ENCODE peak calls at places on chromosomes 1 and 21, in four cellular contexts. P, A, S and Z are unnamed samples.

GRCh38 chr1:207893737-207894582 is 17.0 kb downstream of the CD34 start:
- DNase-seq in P (no peak), A (no peak), S (no peak), Z (no peak)

GRCh38 chr1:228280961-228281591 is 73.2 kb downstream of the OBSCN start:
- DNase-seq in P (no peak), A (no peak), S (no peak), Z (no peak)

GRCh38 chr1:237300642-237301041 is 258.7 kb downstream of the RYR2 start:
- DNase-seq in P (no peak), A (no peak), S (no peak), Z (no peak)

GRCh38 chr1:28136636-28137613 is 39.6 kb downstream of the PTAFR start:
- DNase-seq in P (no peak), A (no peak), S (peak; percentile 62), Z (peak; percentile 57)

GRCh38 chr1:46030074-46030870 is 102.2 kb downstream of the PIK3R3 start:
- DNase-seq in P (peak; percentile 32), A (no peak), S (no peak), Z (no peak)

GRCh38 chr1:17004466-17005364 is 7.0 kb downstream of the ATP13A2 start:
- DNase-seq in P (peak; percentile 83), A (no peak), S (no peak), Z (no peak)

GRCh38 chr1:111404588-111404987 is 22.9 kb downstream of the OVGP1 start:
- DNase-seq in P (no peak), A (no peak), S (no peak), Z (no peak)

GRCh38 chr1:85282424-85282823 is 6.0 kb upstream of the BCL10 start:
- DNase-seq in P (peak; percentile 83), A (peak; percentile 41), S (no peak), Z (no peak)

GRCh38 chr1:9596419-9597123 is 7.9 kb downstream of the TMEM201 start:
- DNase-seq in P (peak; percentile 51), A (no peak), S (no peak), Z (no peak)

GRCh38 chr1:34582356-34582755 is 172.5 kb upstream of the GJB5 start:
- DNase-seq in P (no peak), A (no peak), S (no peak), Z (no peak)

GRCh38 chr1:24409535-24409934 is 4.0 kb downstream of the STPG1 start:
- DNase-seq in P (no peak), A (no peak), S (peak; percentile 97), Z (peak; percentile 96)

GRCh38 chr1:149845416-149845815 is 54.0 kb upstream of the BOLA1 start:
- DNase-seq in P (peak; percentile 51), A (no peak), S (no peak), Z (no peak)

GRCh38 chr1:38114231-38114630 is 67.6 kb upstream of the POU3F1 start:
- DNase-seq in P (peak; percentile 45), A (no peak), S (peak; percentile 60), Z (peak; percentile 66)

GRCh38 chr21:43978060-43978459 is 34.0 kb upstream of the TRAPPC10 start:
- DNase-seq in P (peak; percentile 35), A (no peak), S (no peak), Z (no peak)

GRCh38 chr1:246836169-246836568 is 95.6 kb downstream of the AHCTF1 start:
- DNase-seq in P (no peak), A (no peak), S (peak; percentile 21), Z (peak; percentile 14)

GRCh38 chr21:39149008-39149407 is 34.2 kb downstream of the PSMG1 start:
- DNase-seq in P (no peak), A (no peak), S (no peak), Z (no peak)

GRCh38 chr1:2821373-2821955 is 20.0 kb upstream of the TTC34 start:
- DNase-seq in P (no peak), A (no peak), S (no peak), Z (no peak)

GRCh38 chr21:25862596-25862995 is 127.8 kb downstream of the GABPA start:
- DNase-seq in P (peak; percentile 37), A (peak; percentile 18), S (peak; percentile 45), Z (peak; percentile 66)

GRCh38 chr1:233627376-233627775 is 13.5 kb downstream of the KCNK1 start:
- DNase-seq in P (no peak), A (no peak), S (peak; percentile 64), Z (peak; percentile 77)

GRCh38 chr1:57752847-57753246 is 329.0 kb upstream of the DAB1 start:
- DNase-seq in P (no peak), A (no peak), S (no peak), Z (no peak)

GRCh38 chr1:52551476-52552235 is 1.2 kb downstream of the TUT4 start:
- DNase-seq in P (no peak), A (no peak), S (peak; percentile 56), Z (peak; percentile 66)

GRCh38 chr21:39671986-39672385 is 59.2 kb downstream of the B3GALT5 start:
- DNase-seq in P (no peak), A (no peak), S (no peak), Z (no peak)

GRCh38 chr1:213060836-213061235 is 9.8 kb downstream of the RPS6KC1 start:
- DNase-seq in P (no peak), A (no peak), S (no peak), Z (no peak)

GRCh38 chr1:100736324-100736723 is 16.8 kb downstream of the VCAM1 start:
- DNase-seq in P (no peak), A (no peak), S (no peak), Z (no peak)

DNA sequence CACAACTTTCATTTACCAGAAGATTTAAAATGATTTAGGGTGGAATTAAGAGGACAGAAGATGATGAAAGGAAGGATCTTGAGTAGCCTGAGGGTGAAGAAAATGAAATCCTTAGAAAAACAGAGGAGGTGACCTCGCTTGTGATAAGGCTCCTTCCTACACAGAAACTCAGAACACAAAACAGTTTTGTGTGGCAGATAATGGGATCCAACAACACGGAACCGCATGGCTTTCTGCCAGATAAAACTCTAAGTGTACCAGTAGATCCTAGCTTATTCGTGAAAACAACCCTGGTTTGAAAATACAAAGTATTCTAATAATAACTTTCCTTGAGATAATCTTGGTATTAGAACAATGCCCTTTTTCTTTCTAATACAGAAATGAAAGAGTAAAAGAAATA is 74.0 kb upstream of the EXO1 start:
- DNase-seq in P (no peak), A (no peak), S (no peak), Z (no peak)
- H3K4me3 ChIP-seq in P (no peak overlapping the region), A (no peak overlapping the region), S (no peak overlapping the region), Z (no peak overlapping the region)

GRCh38 chr1:167518331-167518700 is at the start of gene CD247:
- DNase-seq in P (no peak), A (no peak), S (no peak), Z (no peak)
- H3K4me3 ChIP-seq in P (no peak within 1 kb of the TSS), A (no peak within 1 kb of the TSS), S (no peak within 1 kb of the TSS), Z (no peak within 1 kb of the TSS)

DNA sequence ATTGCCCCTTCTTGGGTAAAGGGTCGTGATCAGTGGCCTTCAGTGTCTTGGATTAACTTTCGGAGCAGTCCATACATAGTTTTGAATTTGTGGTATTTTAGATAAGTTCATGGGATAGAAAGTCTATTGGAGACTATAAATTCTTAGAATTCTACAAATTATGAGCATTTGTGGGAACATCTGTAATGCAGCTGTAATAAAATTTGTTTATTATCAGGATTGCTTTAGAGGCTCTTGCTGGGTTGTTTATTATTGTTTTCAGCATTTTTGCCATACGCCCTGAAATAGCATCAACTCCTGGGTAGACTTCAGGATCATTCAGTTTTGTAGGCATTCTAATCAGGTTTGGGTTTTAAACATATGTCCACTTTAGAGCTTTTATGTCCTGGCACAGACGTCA is 16.1 kb downstream of the LAMC1 start:
- DNase-seq in P (no peak), A (no peak), S (no peak), Z (no peak)
- H3K4me3 ChIP-seq in P (no peak overlapping the region), A (no peak overlapping the region), S (no peak overlapping the region), Z (no peak overlapping the region)

GRCh38 chr1:171841931-171842723 is 829 bp downstream of the DNM3 start:
- DNase-seq in P (peak; percentile 82), A (no peak), S (no peak), Z (peak; percentile 21)
- H3K4me3 ChIP-seq in P (peak overlapping the region; percentile 78), A (peak overlapping the region; percentile 58), S (peak overlapping the region; percentile 66), Z (peak overlapping the region; percentile 78)